ENCODE peak calls at places on chromosome X, in five cellular contexts. J, D, N, M and W are unnamed samples.

GRCh38 chrX:34880656-34881055 is 61.9 kb upstream of the FAM47B start:
- DNase-seq in N (no peak), M (no peak), J (no peak), D (no peak), W (no peak)

GRCh38 chrX:95764972-95765451 is 919.6 kb upstream of the DIAPH2 start:
- DNase-seq in N (no peak), J (peak), D (no peak), M (no peak), W (no peak)

GRCh38 chrX:72269671-72270251 is 7.3 kb downstream of the RPS4X start:
- DNase-seq in M (no peak), N (no peak), J (no peak), D (no peak), W (no peak)

GRCh38 chrX:47802589-47802988 is 34.1 kb upstream of the ZNF81 start:
- DNase-seq in J (no peak), N (no peak), M (no peak), D (no peak), W (no peak)

GRCh38 chrX:75989806-75990590 is 182.9 kb upstream of the PBDC1 start:
- DNase-seq in M (no peak), J (no peak), D (no peak), N (no peak), W (no peak)

GRCh38 chrX:19349263-19349662 is 5.5 kb downstream of the PDHA1 start:
- DNase-seq in M (no peak), N (no peak), D (no peak), J (no peak), W (no peak)

GRCh38 chrX:146481735-146482134 is 327.8 kb upstream of the CXorf51B start:
- DNase-seq in D (no peak), N (no peak), J (no peak), M (no peak), W (no peak)

GRCh38 chrX:3384330-3384729 is 37.9 kb upstream of the MXRA5 start:
- DNase-seq in M (no peak), D (no peak), J (no peak), N (no peak), W (no peak)

GRCh38 chrX:71067079-71067478 is 1.1 kb downstream of the SNX12 start:
- DNase-seq in J (no peak), D (no peak), N (no peak), M (no peak), W (no peak)

GRCh38 chrX:143633530-143634372 is 2.1 kb downstream of the SLITRK4 start:
- DNase-seq in D (peak), J (no peak), M (no peak), N (no peak), W (no peak)

GRCh38 chrX:17859609-17860178 is 1.4 kb downstream of the RAI2 start:
- DNase-seq in D (no peak), J (no peak), N (no peak), M (no peak), W (no peak)

GRCh38 chrX:87525771-87526229 is 8.2 kb downstream of the KLHL4 start:
- DNase-seq in M (no peak), J (no peak), D (no peak), N (no peak), W (no peak)

GRCh38 chrX:17679820-17680219 is 57.5 kb upstream of the SCML1 start:
- DNase-seq in J (no peak), M (no peak), D (no peak), N (no peak), W (no peak)

GRCh38 chrX:47577424-47577823 is 4.8 kb upstream of the TIMP1 start:
- DNase-seq in J (peak), D (no peak), M (no peak), N (no peak), W (no peak)

DNA sequence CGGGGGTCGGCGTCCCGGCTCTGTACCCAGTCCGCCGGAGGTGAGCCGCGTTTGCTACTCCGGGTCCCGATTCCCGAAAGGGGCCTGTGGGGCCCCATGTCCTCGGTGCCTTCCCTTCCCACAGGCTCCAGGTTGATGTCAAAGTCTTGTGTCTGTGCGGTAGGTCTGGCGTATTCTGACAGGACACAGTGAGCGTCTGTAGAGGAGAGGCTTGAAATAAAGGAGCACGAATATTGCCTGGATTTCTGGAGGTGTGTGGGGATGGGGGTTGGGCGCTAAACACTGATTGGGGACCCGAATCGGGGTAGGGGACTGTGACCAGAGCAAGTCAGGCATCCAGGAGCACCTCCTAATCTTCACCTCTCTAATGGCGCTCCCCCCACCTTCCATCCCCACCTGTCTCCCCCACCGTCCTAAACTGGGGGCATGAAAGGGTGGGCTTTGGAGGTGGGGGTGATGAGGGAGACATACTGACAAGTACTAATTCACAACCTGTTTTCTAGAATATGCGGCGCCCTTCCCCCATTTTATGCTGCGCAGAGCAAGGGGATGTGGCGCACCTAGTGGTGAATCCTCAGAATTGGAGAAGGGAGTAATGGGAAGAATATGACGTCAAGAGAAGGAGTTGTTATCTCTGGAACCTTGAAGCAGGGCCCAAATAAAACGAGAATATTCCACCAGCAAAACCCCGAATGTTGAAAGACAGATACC is 874 bp downstream of the GPRASP2 start:
- DNase-seq in J (no peak), D (peak), M (peak), N (peak), W (no peak)
- TF ChIP-seq CTCF in J (peak), D (peak), M (peak), N (peak), W (no peak)

GRCh38 chrX:13285693-13286092 is 34.2 kb downstream of the ATXN3L start:
- DNase-seq in M (no peak), D (no peak), N (no peak), J (no peak), W (no peak)

GRCh38 chrX:13287816-13288215 is 32.0 kb downstream of the ATXN3L start:
- DNase-seq in J (no peak), D (no peak), M (peak), N (no peak), W (no peak)

GRCh38 chrX:13283512-13283911 is 36.3 kb downstream of the ATXN3L start:
- DNase-seq in J (no peak), M (no peak), N (no peak), D (no peak), W (no peak)

GRCh38 chrX:13283968-13284914 is 35.6 kb downstream of the ATXN3L start:
- DNase-seq in D (no peak), N (no peak), M (no peak), J (no peak), W (no peak)

GRCh38 chrX:13285229-13285628 is 34.6 kb downstream of the ATXN3L start:
- DNase-seq in D (no peak), N (no peak), M (no peak), J (no peak), W (no peak)
- TF ChIP-seq CTCF in D (no peak), N (no peak), M (no peak), J (no peak), W (no peak)

GRCh38 chrX:15384304-15384703 is at the start of gene VEGFD:
- DNase-seq in M (no peak), J (no peak), D (no peak), N (no peak), W (no peak)

GRCh38 chrX:15376956-15377355 is 7.3 kb downstream of the VEGFD start:
- DNase-seq in M (no peak), N (no peak), D (no peak), J (no peak), W (no peak)

GRCh38 chrX:15382809-15383208 is 1.4 kb downstream of the VEGFD start:
- DNase-seq in M (no peak), J (no peak), N (no peak), D (peak), W (no peak)
- TF ChIP-seq CTCF in M (no peak), J (no peak), N (no peak), D (no peak), W (no peak)

GRCh38 chrX:138711399-138712347 is at the start of gene FGF13:
- DNase-seq in N (peak), D (peak), M (no peak), J (no peak), W (no peak)
- TF ChIP-seq CTCF in N (no peak), D (no peak), M (no peak), J (peak), W (no peak)

DNA sequence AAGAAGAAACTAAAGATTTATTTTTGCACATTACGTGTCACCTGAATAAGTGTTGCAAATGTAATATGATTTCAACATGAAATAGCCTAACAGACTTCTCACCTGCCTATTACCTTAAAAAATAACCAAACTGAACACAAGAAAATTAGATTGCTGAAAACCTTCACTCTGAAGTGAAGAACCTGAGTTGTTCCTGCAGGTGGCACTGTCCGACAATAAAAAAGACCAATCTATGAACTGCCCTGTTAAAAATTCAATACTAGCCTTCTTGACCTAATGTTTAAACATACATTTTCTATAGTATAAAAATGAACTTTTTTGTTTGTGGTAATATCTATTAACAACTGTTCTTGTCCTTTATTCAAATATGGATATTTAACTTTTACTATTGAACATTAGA is 69.2 kb upstream of the PNPLA4 start:
- DNase-seq in J (peak), M (no peak), N (no peak), D (peak), W (no peak)
- TF ChIP-seq CTCF in J (peak), M (peak), N (peak), D (peak), W (peak)

DNA sequence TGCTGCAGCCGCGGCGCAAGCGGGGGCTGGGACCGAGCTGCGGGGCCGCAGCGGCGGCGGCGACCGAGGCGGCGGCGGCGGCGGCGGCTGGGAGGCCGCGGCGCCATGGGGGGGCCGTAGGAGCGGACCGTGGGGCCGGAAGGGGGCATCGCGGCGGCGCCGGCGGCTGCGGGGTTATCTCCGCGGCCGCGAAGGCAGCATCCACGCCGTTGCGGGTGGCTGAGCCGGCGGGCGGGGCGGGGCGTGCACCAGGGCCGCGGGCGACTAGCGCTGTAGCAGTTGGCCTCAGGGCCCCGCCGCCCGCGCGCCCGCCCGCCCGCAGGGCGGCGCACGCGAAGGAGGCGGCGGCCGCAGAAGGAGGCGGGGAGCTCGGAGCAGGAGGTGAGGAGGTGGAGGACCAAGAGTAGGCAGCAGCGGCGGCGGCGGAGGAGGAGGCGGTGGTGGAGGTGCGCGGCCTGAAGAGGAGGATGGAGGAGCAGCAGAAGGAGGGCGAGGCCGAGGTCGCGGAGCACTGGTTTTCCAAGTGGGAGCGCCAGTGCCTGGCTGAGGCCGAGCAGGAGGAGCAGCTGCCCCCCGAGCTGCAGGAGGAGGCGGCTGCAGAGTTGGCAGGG is 126.1 kb upstream of the CXorf66 start:
- DNase-seq in J (peak), D (peak), M (peak), N (peak), W (peak)
- TF ChIP-seq CTCF in J (no peak), D (no peak), M (no peak), N (no peak), W (no peak)

GRCh38 chrX:50905334-50905733 is 5.2 kb upstream of the BMP15 start:
- DNase-seq in D (no peak), M (no peak), J (no peak), N (no peak), W (no peak)
- TF ChIP-seq CTCF in D (peak), M (peak), J (no peak), N (peak), W (no peak)

DNA sequence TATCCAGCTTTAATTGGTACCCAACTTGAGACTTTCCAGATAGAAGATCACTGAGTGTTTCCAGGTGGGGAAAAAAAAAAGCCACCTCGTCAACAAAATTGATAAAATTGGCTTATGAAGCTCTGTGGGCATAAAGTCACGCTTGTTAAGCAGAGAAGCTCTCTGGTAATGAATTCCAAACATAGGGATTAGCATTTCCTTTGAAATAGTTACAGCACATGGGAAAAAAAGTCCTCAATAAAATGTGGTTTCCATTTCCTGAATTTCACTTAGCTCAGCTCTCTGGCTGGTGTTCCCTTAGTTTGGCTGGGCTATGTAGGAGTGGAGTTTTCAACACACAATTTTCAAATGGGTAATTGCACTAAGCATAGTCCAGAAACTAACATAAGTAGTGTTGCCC is 445.9 kb downstream of the SMARCA1 start:
- DNase-seq in J (no peak), D (no peak), M (no peak), N (no peak), W (no peak)
- TF ChIP-seq CTCF in J (no peak), D (no peak), M (no peak), N (no peak), W (no peak)

DNA sequence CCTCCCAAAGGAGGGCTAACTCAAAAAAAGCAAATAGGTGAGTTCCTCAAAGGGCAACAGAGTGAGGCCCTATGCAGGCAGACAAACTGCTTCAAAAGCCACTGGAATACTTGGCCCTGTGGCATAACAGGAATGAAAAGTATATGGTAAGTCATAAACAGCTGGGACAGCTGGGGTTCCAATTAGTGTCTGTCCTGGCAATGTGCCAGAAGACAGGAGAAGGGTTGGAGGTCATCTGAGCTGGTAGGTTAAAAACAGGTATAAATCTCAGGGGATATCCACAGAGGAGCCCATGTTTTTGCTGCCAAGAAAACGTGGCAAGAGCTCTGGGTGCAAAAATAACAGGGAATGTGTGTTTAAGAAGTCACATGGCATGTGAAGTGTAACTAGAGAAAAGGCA is 111.6 kb downstream of the APOOL start:
- DNase-seq in D (no peak), J (no peak), N (no peak), M (no peak), W (no peak)
- TF ChIP-seq CTCF in D (no peak), J (no peak), N (no peak), M (no peak), W (no peak)

GRCh38 chrX:152843852-152844251 is 13.0 kb downstream of the NSDHL start:
- DNase-seq in M (no peak), D (no peak), J (no peak), N (no peak), W (no peak)
- TF ChIP-seq CTCF in M (no peak), D (no peak), J (no peak), N (no peak), W (no peak)